ENCODE peak calls at places on chromosomes 11 and 22, in ten cellular contexts. E, J, N, S, T, C, H, Z, U and F are unnamed samples.

GRCh38 chr22:42343551-42344081 is 73.2 kb upstream of the TCF20 start:
- DNase-seq in T (no peak), C (no peak), S (no peak), N (peak; percentile 84), H (no peak), U (no peak), E (no peak), Z (peak; percentile 80), J (no peak), F (no peak)

GRCh38 chr11:119505861-119506260 is 82.9 kb upstream of the THY1 start:
- DNase-seq in H (no peak), U (no peak), T (no peak), Z (no peak), J (no peak), C (no peak), E (no peak), N (no peak), S (no peak), F (no peak)

GRCh38 chr11:35487532-35488078 is 37.8 kb downstream of the PAMR1 start:
- DNase-seq in Z (peak; percentile 42), J (peak; percentile 22), H (no peak), U (peak; percentile 37), C (peak; percentile 7), N (peak; percentile 32), S (peak; percentile 84), E (peak; percentile 80), T (peak; percentile 48), F (peak; percentile 33)

GRCh38 chr11:2482745-2483144 is 37.9 kb downstream of the KCNQ1 start:
- DNase-seq in C (no peak), J (no peak), E (no peak), S (no peak), T (no peak), Z (no peak), N (no peak), U (no peak), H (no peak), F (no peak)

GRCh38 chr11:104852811-104853210 is 45.4 kb downstream of the CASP12 start:
- DNase-seq in E (no peak), H (no peak), Z (no peak), U (no peak), S (no peak), T (no peak), N (no peak), J (no peak), C (no peak), F (no peak)

GRCh38 chr11:26149585-26149984 is 182.3 kb upstream of the ANO3 start:
- DNase-seq in H (no peak), S (no peak), N (no peak), J (no peak), C (no peak), E (no peak), Z (no peak), T (no peak), U (no peak), F (no peak)

GRCh38 chr11:69912911-69913451 is 93.8 kb upstream of the FGF3 start:
- DNase-seq in E (peak; percentile 25), H (no peak), T (peak; percentile 36), J (no peak), S (peak; percentile 50), Z (peak; percentile 66), N (no peak), U (no peak), C (no peak), F (peak; percentile 40)

GRCh38 chr22:37609240-37610152 is 862 bp downstream of the GGA1 start:
- DNase-seq in C (no peak), J (no peak), U (no peak), S (no peak), T (no peak), E (no peak), Z (peak; percentile 71), N (peak; percentile 50), H (no peak), F (peak; percentile 80)

GRCh38 chr22:32839776-32840571 is 38.5 kb downstream of the TIMP3 start:
- DNase-seq in H (no peak), T (no peak), E (no peak), S (no peak), U (no peak), J (no peak), Z (peak; percentile 33), N (no peak), C (no peak), F (no peak)

GRCh38 chr11:13223112-13223511 is 54.5 kb upstream of the BMAL1 start:
- DNase-seq in E (no peak), Z (peak; percentile 40), N (no peak), S (peak; percentile 37), C (no peak), H (no peak), T (no peak), J (no peak), U (no peak), F (no peak)

GRCh38 chr11:35852056-35852455 is 91.8 kb upstream of the LDLRAD3 start:
- DNase-seq in U (peak; percentile 78), J (no peak), H (no peak), T (no peak), Z (no peak), N (no peak), S (no peak), E (no peak), C (no peak), F (peak; percentile 17)

GRCh38 chr22:23548501-23549197 is 31.4 kb downstream of the IGLL1 start:
- DNase-seq in H (no peak), J (no peak), U (no peak), Z (no peak), C (no peak), T (no peak), N (no peak), E (no peak), S (no peak), F (no peak)

GRCh38 chr11:72446929-72447753 is 12.8 kb upstream of the CLPB start:
- DNase-seq in C (peak; percentile 62), E (no peak), J (peak; percentile 69), U (peak; percentile 70), N (peak; percentile 45), H (no peak), Z (peak; percentile 72), T (peak; percentile 76), S (no peak), F (peak; percentile 69)

GRCh38 chr11:9660886-9661285 is 3.0 kb upstream of the SWAP70 start:
- DNase-seq in J (no peak), H (no peak), Z (no peak), T (peak; percentile 74), U (peak; percentile 39), S (no peak), N (no peak), C (no peak), E (no peak), F (no peak)

GRCh38 chr11:119509277-119509841 is 86.4 kb upstream of the THY1 start:
- DNase-seq in C (no peak), T (no peak), U (no peak), J (no peak), E (no peak), Z (no peak), N (no peak), H (no peak), S (no peak), F (peak; percentile 31)

GRCh38 chr22:45832959-45833580 is 143.9 kb downstream of the WNT7B start:
- DNase-seq in E (no peak), C (no peak), Z (no peak), J (no peak), S (no peak), U (no peak), H (no peak), T (no peak), N (no peak), F (no peak)

DNA sequence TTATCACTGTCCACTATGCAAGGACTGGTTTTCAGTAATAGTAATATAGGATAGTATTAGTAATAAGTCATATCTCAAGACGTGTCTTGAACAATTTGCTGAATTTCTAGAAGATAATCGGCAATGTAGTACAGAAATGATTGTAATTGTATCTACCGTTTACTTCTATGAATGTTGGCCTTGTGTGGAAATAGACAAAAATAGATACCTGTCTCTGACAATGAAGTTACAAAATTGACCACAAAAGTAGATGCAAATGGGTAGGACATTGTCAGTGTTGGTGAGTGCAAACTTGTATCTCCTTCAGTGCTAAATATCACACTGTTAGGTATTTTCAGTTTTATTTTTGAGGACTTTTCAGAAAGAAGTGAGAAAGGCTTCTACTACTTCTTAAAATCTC is 43.1 kb downstream of the SVIP start:
- DNase-seq in T (no peak), Z (no peak), U (no peak), J (no peak), C (no peak), N (no peak), H (peak; percentile 68), S (no peak), E (no peak), F (no peak)
- TF ChIP-seq MAX in T (no peak), Z (no peak), U (no peak), J (no peak), C (no peak), N (no peak), H (no peak), S (no peak), E (no peak), F (no peak)

DNA sequence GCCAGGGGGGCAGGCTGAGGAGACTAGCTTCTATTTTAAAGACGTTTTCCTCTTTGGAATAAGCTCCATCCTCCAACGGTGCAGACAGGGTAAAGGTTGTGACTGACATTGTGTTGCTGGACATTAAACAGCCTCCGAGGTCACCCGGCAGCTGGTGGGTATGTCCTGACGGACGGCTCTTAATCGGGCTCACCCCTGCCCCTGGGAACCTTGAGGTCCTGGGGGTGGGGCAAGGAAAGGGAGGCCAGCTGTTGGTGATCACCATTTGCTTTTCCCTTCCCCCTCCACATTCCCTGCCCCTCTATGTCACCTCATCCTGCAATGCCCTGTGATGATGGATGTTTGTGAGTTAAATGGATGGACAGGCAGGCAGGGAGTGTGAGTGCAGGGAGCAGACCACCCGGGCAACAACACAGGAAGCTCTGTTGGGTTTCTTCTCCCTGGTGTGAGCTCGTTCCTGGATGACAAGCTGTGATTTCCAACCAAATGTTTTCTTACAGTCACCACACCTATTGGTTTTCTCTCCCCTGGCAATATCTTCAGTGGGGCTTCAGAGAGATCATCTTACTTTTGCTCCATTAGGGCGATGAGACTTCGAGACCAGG is 26.2 kb downstream of the APLNR start:
- DNase-seq in S (no peak), Z (no peak), T (no peak), J (no peak), H (no peak), U (peak; percentile 69), E (no peak), C (no peak), N (no peak), F (no peak)
- TF ChIP-seq MAX in S (no peak), Z (no peak), T (no peak), J (no peak), H (no peak), U (no peak), E (no peak), C (no peak), N (no peak), F (no peak)

GRCh38 chr11:94946812-94947211 is 26.5 kb downstream of the CWC15 start:
- DNase-seq in J (no peak), U (no peak), C (no peak), E (no peak), Z (no peak), T (no peak), H (no peak), S (no peak), N (no peak), F (no peak)

GRCh38 chr11:94948070-94948617 is 25.2 kb downstream of the CWC15 start:
- DNase-seq in T (no peak), C (no peak), N (no peak), H (no peak), S (no peak), U (no peak), Z (no peak), J (no peak), E (no peak), F (peak; percentile 26)
- TF ChIP-seq MAX in T (no peak), C (no peak), N (no peak), H (no peak), S (no peak), U (no peak), Z (no peak), J (no peak), E (no peak), F (no peak)

GRCh38 chr22:34105461-34106062 is 185.3 kb upstream of the LARGE1 start:
- DNase-seq in U (no peak), C (peak; percentile 31), N (no peak), J (no peak), E (peak; percentile 88), T (peak; percentile 26), H (no peak), Z (peak; percentile 40), S (peak; percentile 91), F (peak; percentile 56)
- TF ChIP-seq MAX in U (no peak), C (no peak), N (no peak), J (no peak), E (no peak), T (no peak), H (no peak), Z (no peak), S (no peak), F (no peak)